ENCODE peak calls at places on chromosomes 6 and 20, in four cellular contexts. K is GM12878, F is SK-N-SH, H is HepG2. M is an unnamed sample.
A peak's percentile ranks its signal among the peaks of the same experiment; 100 is the strongest.

GRCh38 chr6:142416179-142416578 is 114.4 kb downstream of the ADGRG6 start:
- DNase-seq in K (no peak), F (no peak), H (no peak), M (no peak)

GRCh38 chr6:121435444-121436069 is at the start of gene GJA1:
- DNase-seq in K (no peak), F (peak; percentile 22), H (no peak), M (peak; percentile 79)

GRCh38 chr6:8432614-8433013 is 2.7 kb downstream of the SLC35B3 start:
- DNase-seq in K (no peak), F (no peak), H (no peak), M (no peak)

GRCh38 chr6:166173292-166173951 is 5.8 kb upstream of the TBXT start:
- DNase-seq in K (peak; percentile 68), F (peak; percentile 49), H (no peak), M (no peak)

GRCh38 chr20:50992733-50993457 is 30.0 kb downstream of the KCNG1 start:
- DNase-seq in K (peak; percentile 17), F (peak; percentile 83), H (peak; percentile 89), M (peak; percentile 89)

GRCh38 chr6:116410945-116411623 is 40.3 kb downstream of the DSE start:
- DNase-seq in K (no peak), F (no peak), H (no peak), M (no peak)

GRCh38 chr6:26109776-26110175 is 22.5 kb downstream of the HFE start:
- DNase-seq in K (no peak), F (no peak), H (no peak), M (no peak)

GRCh38 chr20:57387945-57388351 is 3.2 kb upstream of the RBM38 start:
- DNase-seq in K (no peak), F (no peak), H (no peak), M (no peak)

GRCh38 chr6:129448965-129449364 is 261.0 kb downstream of the ARHGAP18 start:
- DNase-seq in K (peak; percentile 16), F (no peak), H (no peak), M (no peak)

GRCh38 chr6:44967481-44967880 is 360.6 kb upstream of the RUNX2 start:
- DNase-seq in K (no peak), F (no peak), H (no peak), M (no peak)

GRCh38 chr6:32785781-32786533 is 22.6 kb upstream of the HLA-DQB2 start:
- DNase-seq in K (peak; percentile 27), F (peak; percentile 37), H (peak; percentile 44), M (peak; percentile 46)

GRCh38 chr6:946546-946945 is 253.6 kb upstream of the EXOC2 start:
- DNase-seq in K (no peak), F (no peak), H (no peak), M (no peak)

GRCh38 chr20:33947709-33948295 is 45.9 kb upstream of the RALY start:
- DNase-seq in K (peak; percentile 19), F (peak; percentile 53), H (peak; percentile 83), M (peak; percentile 88)

GRCh38 chr6:148893481-148893880 is 146.7 kb downstream of the UST start:
- DNase-seq in K (no peak), F (no peak), H (no peak), M (no peak)

GRCh38 chr6:166998256-166999144 is 697 bp upstream of the CEP43 start:
- DNase-seq in K (no peak), F (peak; percentile 57), H (no peak), M (no peak)

GRCh38 chr20:35307666-35308653 is 15.7 kb upstream of the FAM83C start:
- DNase-seq in K (no peak), F (no peak), H (no peak), M (no peak)

GRCh38 chr6:6886160-6886885 is 221.4 kb upstream of the RREB1 start:
- DNase-seq in K (no peak), F (no peak), H (no peak), M (no peak)

GRCh38 chr6:22363166-22363965 is 66.5 kb upstream of the PRL start:
- DNase-seq in K (no peak), F (no peak), H (peak; percentile 13), M (peak; percentile 6)

GRCh38 chr6:9537381-9537780 is 877.5 kb downstream of the TFAP2A start:
- DNase-seq in K (no peak), F (no peak), H (no peak), M (no peak)

DNA sequence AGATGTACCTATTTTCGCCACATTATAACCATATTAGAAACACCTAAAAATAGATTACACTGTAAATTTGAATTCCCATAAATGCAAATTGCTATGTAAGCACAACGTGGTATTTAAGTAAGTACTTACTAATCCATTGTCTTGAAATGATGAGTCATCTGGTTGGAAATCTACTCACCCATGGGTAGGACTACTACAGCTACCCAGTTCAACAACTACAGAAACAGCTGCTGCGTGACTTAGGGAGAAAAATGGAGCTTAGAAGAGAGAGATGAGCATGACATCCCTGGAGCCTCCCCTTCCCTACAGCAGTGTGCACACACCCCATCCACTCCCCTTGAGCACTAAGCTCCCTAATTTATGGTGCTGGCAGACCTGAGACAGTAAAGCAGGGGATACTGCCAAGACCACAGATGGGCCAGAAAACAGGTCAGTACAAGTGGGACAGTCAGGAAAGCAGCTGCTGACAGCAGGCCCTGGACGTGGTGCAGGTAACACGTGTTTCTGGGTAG is 26.9 kb downstream of the RRAGD start:
- DNase-seq in K (peak; percentile 51), F (no peak), H (no peak), M (peak; percentile 7)
- TF ChIP-seq MAX in K (no peak), F (no peak), H (no peak), M (no peak)

GRCh38 chr6:134438825-134439224 is 120.9 kb upstream of the SGK1 start:
- DNase-seq in K (no peak), F (no peak), H (no peak), M (no peak)
- TF ChIP-seq PBX3 in K (no peak), F (no peak), H (no peak), M (no peak)

GRCh38 chr6:157536218-157536534 is 155.2 kb downstream of the ZDHHC14 start:
- DNase-seq in K (no peak), F (no peak), H (no peak), M (no peak)
- TF ChIP-seq MAX in K (no peak), F (no peak), H (no peak), M (no peak)

DNA sequence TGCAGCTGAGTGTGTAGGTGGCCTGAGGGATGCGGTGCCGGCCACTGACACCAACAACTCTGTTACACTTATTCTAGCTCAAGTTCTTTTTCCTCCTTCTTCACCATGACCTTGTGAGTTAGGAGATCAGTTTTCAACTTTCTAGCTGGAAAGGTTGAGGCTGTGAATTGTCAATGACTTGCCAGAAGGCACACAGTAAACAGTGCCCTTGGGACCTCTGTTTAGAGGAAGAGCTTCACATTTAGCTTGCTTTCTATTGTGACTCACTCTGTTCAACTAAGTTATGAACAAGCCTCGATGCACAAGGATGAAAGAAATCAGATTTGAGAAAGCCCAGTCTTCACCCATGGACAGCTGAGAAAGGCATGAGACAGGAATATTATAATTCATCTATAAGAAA is 455.6 kb downstream of the MAFB start:
- DNase-seq in K (no peak), F (no peak), H (no peak), M (no peak)
- TF ChIP-seq PBX3 in K (no peak), F (no peak), H (no peak), M (no peak)

GRCh38 chr6:108476381-108476780 is 84.3 kb upstream of the FOXO3 start:
- DNase-seq in K (no peak), F (no peak), H (no peak), M (no peak)

GRCh38 chr6:108473197-108473596 is 87.5 kb upstream of the FOXO3 start:
- DNase-seq in K (no peak), F (no peak), H (no peak), M (no peak)

GRCh38 chr6:108482559-108482958 is 78.2 kb upstream of the FOXO3 start:
- DNase-seq in K (no peak), F (no peak), H (no peak), M (no peak)

DNA sequence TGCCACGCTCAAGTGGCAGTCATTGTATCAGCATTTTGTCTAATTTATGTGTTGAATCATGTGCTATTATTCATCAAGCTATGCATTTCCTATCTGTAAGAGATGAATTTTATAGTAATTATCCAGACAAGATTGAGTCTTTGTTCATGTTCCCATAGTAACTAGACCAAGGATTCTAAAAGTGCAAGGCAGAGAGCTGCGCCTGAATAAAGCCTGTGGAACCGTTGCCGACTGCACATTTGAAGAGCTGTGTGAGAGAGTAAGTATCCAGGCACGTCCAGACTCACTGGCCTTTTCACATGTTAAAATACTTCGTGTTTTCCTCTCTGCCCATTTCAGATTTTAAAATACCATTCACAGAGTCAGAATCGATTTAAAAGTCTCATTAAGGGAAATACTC is 83.7 kb upstream of the FOXO3 start:
- DNase-seq in K (no peak), F (no peak), H (no peak), M (no peak)
- TF ChIP-seq MAX in K (no peak), F (no peak), H (no peak), M (no peak)